ENCODE peak calls at places on chromosomes 4 and X, in eight cellular contexts. One of them, this sample, is unnamed.

GRCh38 chrX:120560405-120560841 is 339 bp downstream of the CUL4B start:
- DNase-seq in progenitor cell of endocrine pancreas: no peak
- DNase-seq in activated CD8-positive, alpha-beta T cell treated with anti-CD3 and anti-CD28 coated beads for 36 hours: peak
- DNase-seq in CD8-positive, alpha-beta T cell: peak
- DNase-seq in WERI-Rb-1: peak
- DNase-seq in stomach: peak
- DNase-seq in PC-9: peak
- DNase-seq in AG09309: peak
- DNase-seq in this sample: no peak

GRCh38 chr4:114277690-114278089 is 298.2 kb upstream of the ARSJ start:
- DNase-seq in progenitor cell of endocrine pancreas: no peak
- DNase-seq in activated CD8-positive, alpha-beta T cell treated with anti-CD3 and anti-CD28 coated beads for 36 hours: no peak
- DNase-seq in CD8-positive, alpha-beta T cell: no peak
- DNase-seq in WERI-Rb-1: no peak
- DNase-seq in stomach: no peak
- DNase-seq in PC-9: no peak
- DNase-seq in AG09309: peak
- DNase-seq in this sample: no peak

GRCh38 chr4:155392486-155393184 is 15.9 kb upstream of the MAP9 start:
- DNase-seq in progenitor cell of endocrine pancreas: no peak
- DNase-seq in activated CD8-positive, alpha-beta T cell treated with anti-CD3 and anti-CD28 coated beads for 36 hours: no peak
- DNase-seq in CD8-positive, alpha-beta T cell: no peak
- DNase-seq in WERI-Rb-1: no peak
- DNase-seq in stomach: no peak
- DNase-seq in PC-9: peak
- DNase-seq in AG09309: peak
- DNase-seq in this sample: no peak

GRCh38 chrX:115625577-115626301 is 64.8 kb downstream of the PLS3 start:
- DNase-seq in progenitor cell of endocrine pancreas: no peak
- DNase-seq in activated CD8-positive, alpha-beta T cell treated with anti-CD3 and anti-CD28 coated beads for 36 hours: no peak
- DNase-seq in CD8-positive, alpha-beta T cell: no peak
- DNase-seq in WERI-Rb-1: no peak
- DNase-seq in stomach: no peak
- DNase-seq in PC-9: no peak
- DNase-seq in AG09309: peak
- DNase-seq in this sample: no peak

GRCh38 chrX:155028192-155028591 is 1.5 kb downstream of the FUNDC2 start:
- DNase-seq in progenitor cell of endocrine pancreas: no peak
- DNase-seq in activated CD8-positive, alpha-beta T cell treated with anti-CD3 and anti-CD28 coated beads for 36 hours: peak
- DNase-seq in CD8-positive, alpha-beta T cell: no peak
- DNase-seq in WERI-Rb-1: no peak
- DNase-seq in stomach: no peak
- DNase-seq in PC-9: no peak
- DNase-seq in AG09309: no peak
- DNase-seq in this sample: peak

GRCh38 chr4:186298034-186298647 is 32.2 kb downstream of the F11 start:
- DNase-seq in progenitor cell of endocrine pancreas: no peak
- DNase-seq in activated CD8-positive, alpha-beta T cell treated with anti-CD3 and anti-CD28 coated beads for 36 hours: no peak
- DNase-seq in CD8-positive, alpha-beta T cell: no peak
- DNase-seq in WERI-Rb-1: no peak
- DNase-seq in stomach: no peak
- DNase-seq in PC-9: no peak
- DNase-seq in AG09309: no peak
- DNase-seq in this sample: no peak

GRCh38 chrX:48511561-48511960 is 2.8 kb downstream of the PORCN start:
- DNase-seq in progenitor cell of endocrine pancreas: no peak
- DNase-seq in activated CD8-positive, alpha-beta T cell treated with anti-CD3 and anti-CD28 coated beads for 36 hours: no peak
- DNase-seq in CD8-positive, alpha-beta T cell: no peak
- DNase-seq in WERI-Rb-1: peak
- DNase-seq in stomach: no peak
- DNase-seq in PC-9: no peak
- DNase-seq in AG09309: no peak
- DNase-seq in this sample: no peak

GRCh38 chr4:80900908-80901307 is 129.6 kb upstream of the BMP3 start:
- DNase-seq in progenitor cell of endocrine pancreas: no peak
- DNase-seq in activated CD8-positive, alpha-beta T cell treated with anti-CD3 and anti-CD28 coated beads for 36 hours: no peak
- DNase-seq in CD8-positive, alpha-beta T cell: no peak
- DNase-seq in WERI-Rb-1: no peak
- DNase-seq in stomach: no peak
- DNase-seq in PC-9: no peak
- DNase-seq in AG09309: no peak
- DNase-seq in this sample: no peak

GRCh38 chr4:133624744-133625143 is 475.6 kb downstream of the PCDH10 start:
- DNase-seq in progenitor cell of endocrine pancreas: no peak
- DNase-seq in activated CD8-positive, alpha-beta T cell treated with anti-CD3 and anti-CD28 coated beads for 36 hours: no peak
- DNase-seq in CD8-positive, alpha-beta T cell: no peak
- DNase-seq in WERI-Rb-1: peak
- DNase-seq in stomach: no peak
- DNase-seq in PC-9: no peak
- DNase-seq in AG09309: no peak
- DNase-seq in this sample: no peak

GRCh38 chr4:185222598-185222997 is 13.2 kb downstream of the SNX25 start:
- DNase-seq in progenitor cell of endocrine pancreas: no peak
- DNase-seq in activated CD8-positive, alpha-beta T cell treated with anti-CD3 and anti-CD28 coated beads for 36 hours: no peak
- DNase-seq in CD8-positive, alpha-beta T cell: no peak
- DNase-seq in WERI-Rb-1: no peak
- DNase-seq in stomach: no peak
- DNase-seq in PC-9: no peak
- DNase-seq in AG09309: peak
- DNase-seq in this sample: no peak

GRCh38 chr4:123984881-123985280 is 588.3 kb downstream of the SPRY1 start:
- DNase-seq in progenitor cell of endocrine pancreas: no peak
- DNase-seq in activated CD8-positive, alpha-beta T cell treated with anti-CD3 and anti-CD28 coated beads for 36 hours: no peak
- DNase-seq in CD8-positive, alpha-beta T cell: no peak
- DNase-seq in WERI-Rb-1: no peak
- DNase-seq in stomach: no peak
- DNase-seq in PC-9: no peak
- DNase-seq in AG09309: no peak
- DNase-seq in this sample: no peak

GRCh38 chrX:14125451-14125850 is 95.8 kb upstream of the GEMIN8 start:
- DNase-seq in progenitor cell of endocrine pancreas: no peak
- DNase-seq in activated CD8-positive, alpha-beta T cell treated with anti-CD3 and anti-CD28 coated beads for 36 hours: no peak
- DNase-seq in CD8-positive, alpha-beta T cell: no peak
- DNase-seq in WERI-Rb-1: no peak
- DNase-seq in stomach: no peak
- DNase-seq in PC-9: no peak
- DNase-seq in AG09309: no peak
- DNase-seq in this sample: no peak

GRCh38 chr4:100075486-100076270 is 114.6 kb downstream of the DDIT4L start:
- DNase-seq in progenitor cell of endocrine pancreas: no peak
- DNase-seq in activated CD8-positive, alpha-beta T cell treated with anti-CD3 and anti-CD28 coated beads for 36 hours: no peak
- DNase-seq in CD8-positive, alpha-beta T cell: no peak
- DNase-seq in WERI-Rb-1: no peak
- DNase-seq in stomach: no peak
- DNase-seq in PC-9: no peak
- DNase-seq in AG09309: no peak
- DNase-seq in this sample: no peak

GRCh38 chrX:53379008-53379710 is 43.3 kb downstream of the SMC1A start:
- DNase-seq in progenitor cell of endocrine pancreas: no peak
- DNase-seq in activated CD8-positive, alpha-beta T cell treated with anti-CD3 and anti-CD28 coated beads for 36 hours: no peak
- DNase-seq in CD8-positive, alpha-beta T cell: no peak
- DNase-seq in WERI-Rb-1: no peak
- DNase-seq in stomach: no peak
- DNase-seq in PC-9: no peak
- DNase-seq in AG09309: no peak
- DNase-seq in this sample: no peak

GRCh38 chr4:68132342-68132741 is 2.7 kb upstream of the TMPRSS11F start:
- DNase-seq in progenitor cell of endocrine pancreas: no peak
- DNase-seq in activated CD8-positive, alpha-beta T cell treated with anti-CD3 and anti-CD28 coated beads for 36 hours: no peak
- DNase-seq in CD8-positive, alpha-beta T cell: no peak
- DNase-seq in WERI-Rb-1: no peak
- DNase-seq in stomach: no peak
- DNase-seq in PC-9: no peak
- DNase-seq in AG09309: no peak
- DNase-seq in this sample: no peak

DNA sequence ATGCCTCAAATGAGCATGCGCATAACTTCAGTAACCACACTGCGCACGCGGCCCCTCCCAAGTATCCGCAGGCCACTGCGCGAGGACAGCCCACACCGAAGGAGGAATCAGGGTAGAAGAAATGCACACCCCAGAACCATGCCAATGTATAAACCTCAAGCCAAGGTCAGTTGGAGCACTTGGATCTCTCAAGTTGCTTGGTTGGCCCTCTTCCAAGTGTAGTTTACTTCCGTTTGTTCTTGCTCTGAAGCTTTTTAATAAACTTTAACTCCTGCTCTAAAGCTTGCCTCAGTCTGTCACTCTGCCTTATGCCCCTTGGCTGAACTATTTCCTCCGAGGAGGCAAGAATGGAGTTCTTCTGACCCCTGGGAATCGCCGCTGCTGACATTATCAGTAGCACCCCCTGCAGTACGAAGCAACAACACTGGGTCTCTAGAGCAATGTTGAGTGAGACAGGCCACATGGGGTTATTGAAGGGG is 22.0 kb upstream of the SPINK2 start:
- DNase-seq in progenitor cell of endocrine pancreas: no peak
- DNase-seq in activated CD8-positive, alpha-beta T cell treated with anti-CD3 and anti-CD28 coated beads for 36 hours: no peak
- DNase-seq in CD8-positive, alpha-beta T cell: no peak
- DNase-seq in WERI-Rb-1: no peak
- DNase-seq in stomach: no peak
- DNase-seq in PC-9: no peak
- DNase-seq in AG09309: no peak
- DNase-seq in this sample: peak
- TF ChIP-seq CTCF in progenitor cell of endocrine pancreas: no peak
- TF ChIP-seq CTCF in activated CD8-positive, alpha-beta T cell treated with anti-CD3 and anti-CD28 coated beads for 36 hours: no peak
- TF ChIP-seq CTCF in CD8-positive, alpha-beta T cell: no peak
- TF ChIP-seq CTCF in WERI-Rb-1: no peak
- TF ChIP-seq CTCF in stomach: no peak
- TF ChIP-seq CTCF in PC-9: no peak
- TF ChIP-seq CTCF in AG09309: no peak
- TF ChIP-seq CTCF in this sample: no peak

DNA sequence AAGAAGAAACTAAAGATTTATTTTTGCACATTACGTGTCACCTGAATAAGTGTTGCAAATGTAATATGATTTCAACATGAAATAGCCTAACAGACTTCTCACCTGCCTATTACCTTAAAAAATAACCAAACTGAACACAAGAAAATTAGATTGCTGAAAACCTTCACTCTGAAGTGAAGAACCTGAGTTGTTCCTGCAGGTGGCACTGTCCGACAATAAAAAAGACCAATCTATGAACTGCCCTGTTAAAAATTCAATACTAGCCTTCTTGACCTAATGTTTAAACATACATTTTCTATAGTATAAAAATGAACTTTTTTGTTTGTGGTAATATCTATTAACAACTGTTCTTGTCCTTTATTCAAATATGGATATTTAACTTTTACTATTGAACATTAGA is 69.2 kb upstream of the PNPLA4 start:
- DNase-seq in progenitor cell of endocrine pancreas: no peak
- DNase-seq in activated CD8-positive, alpha-beta T cell treated with anti-CD3 and anti-CD28 coated beads for 36 hours: peak
- DNase-seq in CD8-positive, alpha-beta T cell: no peak
- DNase-seq in WERI-Rb-1: peak
- DNase-seq in stomach: peak
- DNase-seq in PC-9: no peak
- DNase-seq in AG09309: no peak
- DNase-seq in this sample: no peak
- TF ChIP-seq CTCF in progenitor cell of endocrine pancreas: peak
- TF ChIP-seq CTCF in activated CD8-positive, alpha-beta T cell treated with anti-CD3 and anti-CD28 coated beads for 36 hours: no peak
- TF ChIP-seq CTCF in CD8-positive, alpha-beta T cell: peak
- TF ChIP-seq CTCF in WERI-Rb-1: peak
- TF ChIP-seq CTCF in stomach: peak
- TF ChIP-seq CTCF in PC-9: peak
- TF ChIP-seq CTCF in AG09309: peak
- TF ChIP-seq CTCF in this sample: peak

GRCh38 chr4:145014365-145014764 is 83.6 kb downstream of the ANAPC10 start:
- DNase-seq in progenitor cell of endocrine pancreas: no peak
- DNase-seq in activated CD8-positive, alpha-beta T cell treated with anti-CD3 and anti-CD28 coated beads for 36 hours: no peak
- DNase-seq in CD8-positive, alpha-beta T cell: no peak
- DNase-seq in WERI-Rb-1: peak
- DNase-seq in stomach: no peak
- DNase-seq in PC-9: no peak
- DNase-seq in AG09309: no peak
- DNase-seq in this sample: no peak
- TF ChIP-seq CTCF in progenitor cell of endocrine pancreas: no peak
- TF ChIP-seq CTCF in activated CD8-positive, alpha-beta T cell treated with anti-CD3 and anti-CD28 coated beads for 36 hours: no peak
- TF ChIP-seq CTCF in CD8-positive, alpha-beta T cell: no peak
- TF ChIP-seq CTCF in WERI-Rb-1: peak
- TF ChIP-seq CTCF in stomach: no peak
- TF ChIP-seq CTCF in PC-9: no peak
- TF ChIP-seq CTCF in AG09309: no peak
- TF ChIP-seq CTCF in this sample: no peak

GRCh38 chr4:83449009-83449408 is 6.6 kb downstream of the HELQ start:
- DNase-seq in progenitor cell of endocrine pancreas: no peak
- DNase-seq in activated CD8-positive, alpha-beta T cell treated with anti-CD3 and anti-CD28 coated beads for 36 hours: no peak
- DNase-seq in CD8-positive, alpha-beta T cell: no peak
- DNase-seq in WERI-Rb-1: no peak
- DNase-seq in stomach: no peak
- DNase-seq in PC-9: no peak
- DNase-seq in AG09309: no peak
- DNase-seq in this sample: no peak
- TF ChIP-seq CTCF in progenitor cell of endocrine pancreas: no peak
- TF ChIP-seq CTCF in activated CD8-positive, alpha-beta T cell treated with anti-CD3 and anti-CD28 coated beads for 36 hours: no peak
- TF ChIP-seq CTCF in CD8-positive, alpha-beta T cell: no peak
- TF ChIP-seq CTCF in WERI-Rb-1: no peak
- TF ChIP-seq CTCF in stomach: no peak
- TF ChIP-seq CTCF in PC-9: no peak
- TF ChIP-seq CTCF in AG09309: no peak
- TF ChIP-seq CTCF in this sample: no peak

DNA sequence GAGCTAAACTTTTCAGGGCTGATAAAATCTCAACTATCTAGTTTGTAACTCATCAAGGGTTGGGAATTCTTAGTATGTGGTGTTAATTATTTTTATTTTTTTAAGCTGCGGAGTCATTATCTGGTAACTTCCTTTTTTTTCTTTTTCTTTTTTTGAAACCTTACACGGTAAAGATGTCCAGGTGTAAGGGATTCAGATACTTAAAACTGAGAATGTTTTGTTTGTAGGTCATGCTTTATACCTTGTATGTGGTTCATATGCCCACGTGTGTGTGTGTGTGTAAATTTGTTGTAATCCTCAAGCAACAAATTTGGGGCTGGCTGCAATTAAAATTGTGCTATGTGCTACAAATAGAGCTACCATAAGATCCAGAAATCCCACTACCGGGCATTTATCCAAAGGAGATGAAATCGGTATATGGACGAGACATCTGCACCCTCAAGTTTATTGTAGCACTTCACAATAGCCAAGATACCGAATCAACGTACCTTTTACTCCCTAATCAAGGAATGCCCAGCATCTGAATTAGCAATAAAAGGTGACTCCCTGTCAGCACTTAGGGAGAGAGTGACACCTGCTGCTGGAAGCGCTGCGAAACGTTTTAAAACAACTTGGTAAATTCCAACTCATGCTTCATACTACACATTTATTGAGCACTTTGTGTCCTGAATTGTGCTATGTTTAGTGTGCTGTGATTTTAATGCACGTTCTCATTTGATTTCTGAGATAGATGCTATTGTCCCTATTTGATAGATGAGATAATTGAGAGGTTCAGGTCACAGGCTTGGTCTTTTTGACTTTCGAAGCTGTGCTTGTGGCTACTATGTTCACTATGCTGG is 16.1 kb downstream of the MSMO1 start:
- DNase-seq in progenitor cell of endocrine pancreas: no peak
- DNase-seq in activated CD8-positive, alpha-beta T cell treated with anti-CD3 and anti-CD28 coated beads for 36 hours: peak
- DNase-seq in CD8-positive, alpha-beta T cell: no peak
- DNase-seq in WERI-Rb-1: no peak
- DNase-seq in stomach: no peak
- DNase-seq in PC-9: no peak
- DNase-seq in AG09309: no peak
- DNase-seq in this sample: no peak
- TF ChIP-seq CTCF in progenitor cell of endocrine pancreas: peak
- TF ChIP-seq CTCF in activated CD8-positive, alpha-beta T cell treated with anti-CD3 and anti-CD28 coated beads for 36 hours: no peak
- TF ChIP-seq CTCF in CD8-positive, alpha-beta T cell: no peak
- TF ChIP-seq CTCF in WERI-Rb-1: peak
- TF ChIP-seq CTCF in stomach: no peak
- TF ChIP-seq CTCF in PC-9: peak
- TF ChIP-seq CTCF in AG09309: peak
- TF ChIP-seq CTCF in this sample: peak

GRCh38 chrX:150766351-150767044 is 73.3 kb downstream of the MTMR1 start:
- DNase-seq in progenitor cell of endocrine pancreas: no peak
- DNase-seq in activated CD8-positive, alpha-beta T cell treated with anti-CD3 and anti-CD28 coated beads for 36 hours: no peak
- DNase-seq in CD8-positive, alpha-beta T cell: no peak
- DNase-seq in WERI-Rb-1: peak
- DNase-seq in stomach: no peak
- DNase-seq in PC-9: no peak
- DNase-seq in AG09309: no peak
- DNase-seq in this sample: no peak
- TF ChIP-seq CTCF in progenitor cell of endocrine pancreas: no peak
- TF ChIP-seq CTCF in activated CD8-positive, alpha-beta T cell treated with anti-CD3 and anti-CD28 coated beads for 36 hours: no peak
- TF ChIP-seq CTCF in CD8-positive, alpha-beta T cell: no peak
- TF ChIP-seq CTCF in WERI-Rb-1: peak
- TF ChIP-seq CTCF in stomach: no peak
- TF ChIP-seq CTCF in PC-9: peak
- TF ChIP-seq CTCF in AG09309: peak
- TF ChIP-seq CTCF in this sample: peak

This sample was measured in LNCaP clone FGC.